ENCODE peak calls at places on chromosomes 6 and 20, in eight cellular contexts. Q is A549, F is lung, V is brain microvascular endothelial cell, S is cardiac muscle cell, I is AG09309, G is cardiac fibroblast, M is MM.1S. R is an unnamed sample.

GRCh38 chr6:87573307-87574024 is 16.3 kb downstream of the RARS2 start:
- DNase-seq in Q (no peak), F (no peak), V (no peak), S (no peak), I (no peak), G (no peak), M (no peak), R (no peak)

GRCh38 chr20:15930324-15931305 is 642.6 kb downstream of the KIF16B start:
- DNase-seq in Q (peak), F (peak), V (peak), S (peak), I (peak), G (peak), M (no peak), R (peak)

GRCh38 chr6:137240168-137240567 is 21.0 kb upstream of the IFNGR1 start:
- DNase-seq in Q (no peak), F (peak), V (peak), S (no peak), I (peak), G (peak), M (peak), R (peak)

GRCh38 chr20:5395932-5396727 is 79.4 kb upstream of the PROKR2 start:
- DNase-seq in Q (no peak), F (no peak), V (no peak), S (no peak), I (no peak), G (no peak), M (no peak), R (no peak)

GRCh38 chr6:75446278-75446880 is 47.2 kb downstream of the FILIP1 start:
- DNase-seq in Q (no peak), F (no peak), V (no peak), S (no peak), I (no peak), G (no peak), M (peak), R (no peak)

GRCh38 chr20:32463642-32464400 is 105.7 kb downstream of the ASXL1 start:
- DNase-seq in Q (no peak), F (no peak), V (no peak), S (peak), I (no peak), G (no peak), M (no peak), R (no peak)

GRCh38 chr20:52972965-52973819 is 1.0 kb downstream of the TSHZ2 start:
- DNase-seq in Q (no peak), F (no peak), V (no peak), S (peak), I (no peak), G (no peak), M (peak), R (peak)

GRCh38 chr6:20893415-20893814 is 359.2 kb downstream of the CDKAL1 start:
- DNase-seq in Q (no peak), F (no peak), V (no peak), S (no peak), I (no peak), G (no peak), M (no peak), R (no peak)

GRCh38 chr6:148491638-148492210 is 149.1 kb downstream of the SASH1 start:
- DNase-seq in Q (no peak), F (no peak), V (peak), S (no peak), I (no peak), G (no peak), M (no peak), R (peak)

GRCh38 chr20:20369353-20370086 is 1.6 kb downstream of the INSM1 start:
- DNase-seq in Q (peak), F (no peak), V (no peak), S (peak), I (no peak), G (no peak), M (peak), R (no peak)

GRCh38 chr6:112478036-112478435 is 130.9 kb downstream of the RFPL4B start:
- DNase-seq in Q (no peak), F (no peak), V (no peak), S (no peak), I (no peak), G (no peak), M (no peak), R (no peak)

GRCh38 chr6:44003345-44004061 is 123.7 kb downstream of the MRPL14 start:
- DNase-seq in Q (no peak), F (no peak), V (no peak), S (no peak), I (no peak), G (no peak), M (peak), R (no peak)

GRCh38 chr6:80508885-80509630 is 402.6 kb downstream of the BCKDHB start:
- DNase-seq in Q (no peak), F (no peak), V (no peak), S (no peak), I (no peak), G (peak), M (no peak), R (peak)

GRCh38 chr6:7073810-7074525 is 33.8 kb upstream of the RREB1 start:
- DNase-seq in Q (no peak), F (no peak), V (no peak), S (no peak), I (no peak), G (no peak), M (peak), R (no peak)

GRCh38 chr6:98579941-98580340 is 254.4 kb upstream of the POU3F2 start:
- DNase-seq in Q (no peak), F (no peak), V (no peak), S (no peak), I (no peak), G (no peak), M (no peak), R (no peak)

GRCh38 chr6:117829594-117830319 is 77.3 kb upstream of the SLC35F1 start:
- DNase-seq in Q (peak), F (no peak), V (peak), S (peak), I (no peak), G (peak), M (peak), R (peak)

GRCh38 chr6:47102331-47102730 is 60.2 kb upstream of the ADGRF1 start:
- DNase-seq in Q (no peak), F (no peak), V (no peak), S (no peak), I (no peak), G (no peak), M (no peak), R (no peak)

GRCh38 chr6:47106721-47107197 is 64.6 kb upstream of the ADGRF1 start:
- DNase-seq in Q (peak), F (no peak), V (no peak), S (peak), I (no peak), G (no peak), M (no peak), R (no peak)

GRCh38 chr6:47103931-47104330 is 61.8 kb upstream of the ADGRF1 start:
- DNase-seq in Q (peak), F (no peak), V (peak), S (no peak), I (peak), G (peak), M (no peak), R (peak)

GRCh38 chr6:47106216-47106615 is 64.1 kb upstream of the ADGRF1 start:
- DNase-seq in Q (no peak), F (no peak), V (no peak), S (no peak), I (no peak), G (no peak), M (no peak), R (no peak)

DNA sequence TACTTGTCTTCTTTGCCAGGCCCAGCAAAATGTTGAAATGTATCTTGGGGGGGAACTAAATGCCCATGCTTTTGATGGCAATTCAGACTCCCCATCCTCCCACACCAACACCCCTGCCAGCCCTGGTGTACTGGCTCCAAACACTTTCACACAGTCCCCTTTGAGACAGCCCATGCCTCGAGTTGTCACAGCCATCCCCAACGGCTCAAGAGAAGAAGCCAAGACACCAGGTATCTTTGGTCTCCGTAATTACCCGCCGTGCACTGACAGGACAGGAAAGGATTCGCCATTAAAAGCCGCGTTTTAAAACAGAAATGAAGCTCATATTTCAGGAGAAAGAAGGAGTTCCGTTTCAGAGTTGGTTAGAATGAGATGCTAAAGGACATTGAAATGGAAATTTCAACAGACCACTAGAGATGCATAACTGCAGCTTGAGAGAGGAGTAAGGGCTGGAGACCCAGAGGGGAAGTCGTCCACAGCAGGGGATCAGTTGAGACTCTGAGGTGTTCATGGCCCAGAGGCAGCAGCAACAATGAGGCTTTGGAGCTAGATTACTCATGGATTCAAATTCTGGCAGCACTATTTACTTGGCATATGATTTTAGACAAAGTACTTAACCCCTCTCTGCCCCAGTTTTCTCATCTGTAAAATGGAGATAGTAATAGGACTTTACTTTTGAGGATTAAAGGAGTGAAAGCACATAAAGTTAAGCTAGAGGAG is 63.5 kb upstream of the ADGRF1 start:
- DNase-seq in Q (no peak), F (no peak), V (no peak), S (no peak), I (no peak), G (no peak), M (no peak), R (no peak)
- H3K4me3 ChIP-seq in Q (no peak), F (no peak), V (no peak), S (no peak), I (no peak), G (no peak), M (no peak), R (no peak)

GRCh38 chr20:62688855-62689460 is 19.7 kb upstream of the NTSR1 start:
- DNase-seq in Q (peak), F (no peak), V (peak), S (peak), I (no peak), G (no peak), M (no peak), R (no peak)
- TF ChIP-seq CTCF in Q (no peak), F (no peak), V (peak), S (peak), I (peak), G (no peak), M (no peak), R (peak)

GRCh38 chr6:38279945-38280588 is 359.7 kb downstream of the BTBD9 start:
- DNase-seq in Q (no peak), F (no peak), V (no peak), S (no peak), I (no peak), G (no peak), M (no peak), R (no peak)
- H3K4me3 ChIP-seq in Q (no peak), F (no peak), V (no peak), S (no peak), I (no peak), G (no peak), M (no peak), R (no peak)

GRCh38 chr20:46406200-46406985 is at the start of gene ELMO2:
- DNase-seq in Q (peak), F (peak), V (peak), S (peak), I (peak), G (peak), M (peak), R (peak)
- TF ChIP-seq CTCF in Q (no peak), F (no peak), V (peak), S (peak), I (no peak), G (no peak), M (no peak), R (no peak)

GRCh38 chr6:84758486-84758885 is 5.9 kb downstream of the TBX18 start:
- DNase-seq in Q (no peak), F (no peak), V (no peak), S (no peak), I (no peak), G (no peak), M (no peak), R (no peak)
- H3K4me3 ChIP-seq in Q (no peak), F (no peak), V (no peak), S (no peak), I (no peak), G (no peak), M (no peak), R (no peak)

DNA sequence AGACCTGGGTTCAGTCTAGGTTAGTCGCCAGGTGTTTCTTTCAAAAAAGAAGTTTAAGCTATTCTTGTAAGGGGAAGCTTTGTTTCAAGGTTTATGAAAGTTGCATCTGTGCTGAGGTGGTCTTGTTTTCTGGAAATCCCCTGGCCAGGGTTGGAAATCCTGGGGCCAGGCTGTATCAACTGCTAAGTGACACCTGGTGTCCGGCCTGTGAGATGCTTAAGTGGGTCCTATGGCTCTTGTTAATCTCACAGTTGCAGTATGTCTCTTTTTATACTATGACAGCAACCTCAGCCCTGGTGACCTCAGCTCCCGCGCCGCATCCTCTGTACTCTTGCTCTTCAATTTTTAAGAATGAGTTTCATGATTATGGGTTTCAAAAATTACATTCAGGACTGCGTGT is 72.0 kb downstream of the CHMP4B start:
- DNase-seq in Q (no peak), F (no peak), V (no peak), S (no peak), I (no peak), G (no peak), M (peak), R (no peak)
- TF ChIP-seq CTCF in Q (no peak), F (no peak), V (no peak), S (no peak), I (no peak), G (no peak), M (peak), R (no peak)

DNA sequence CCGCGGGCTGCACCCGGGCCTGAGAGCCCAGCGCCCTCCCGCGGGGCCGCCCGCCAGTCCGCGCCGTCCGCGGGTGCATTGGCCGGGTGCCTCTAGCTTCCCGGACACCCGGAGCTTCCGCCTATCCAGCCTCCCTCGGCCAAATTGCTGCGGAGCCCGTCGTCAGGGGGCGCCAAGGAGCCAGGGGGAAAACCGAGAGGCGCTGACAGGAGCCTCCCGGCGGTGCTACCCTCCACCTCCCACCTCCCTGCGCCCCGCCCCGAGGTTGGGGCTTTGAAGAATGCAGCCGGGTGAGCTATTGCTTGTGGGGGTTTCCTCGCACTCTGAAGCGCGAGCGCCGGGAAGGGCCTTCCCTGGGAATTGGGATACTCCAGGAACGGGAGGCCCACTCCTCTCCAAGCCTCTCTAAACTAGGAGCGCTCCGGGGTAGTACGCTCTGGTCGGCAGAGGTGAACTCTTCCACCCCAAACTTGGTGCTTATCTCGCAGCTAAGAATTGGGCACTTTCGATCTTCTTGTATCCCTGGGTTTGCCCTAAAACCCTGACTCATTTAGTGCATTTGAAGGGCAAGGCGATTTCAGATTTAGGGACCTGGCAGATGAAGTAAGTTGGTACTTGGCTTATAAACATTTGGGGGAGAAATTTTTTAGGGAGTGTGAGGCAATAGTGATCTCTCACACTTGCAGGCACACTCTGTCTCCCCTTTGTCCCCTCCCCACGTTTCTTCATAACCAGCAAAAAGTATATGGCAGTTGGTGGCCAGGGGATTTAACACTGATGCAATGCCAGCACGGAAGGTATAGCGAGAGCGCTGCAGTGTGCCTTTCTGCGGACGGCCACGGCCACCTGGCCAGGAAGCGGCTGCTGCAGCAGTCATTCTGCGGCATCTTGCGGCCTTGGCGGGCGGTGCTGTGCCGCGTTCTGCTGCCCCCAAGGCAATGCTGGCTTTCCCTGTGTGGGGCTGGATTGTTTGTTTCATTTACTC is 556 bp downstream of the BEND6 start:
- DNase-seq in Q (peak), F (peak), V (peak), S (peak), I (peak), G (peak), M (peak), R (peak)
- H3K4me3 ChIP-seq in Q (peak), F (peak), V (peak), S (peak), I (peak), G (peak), M (peak), R (peak)

R was measured in fibroblast of mammary gland.